ENCODE peak calls at places on chromosome 3, in nine cellular contexts. V is HL-60, G is IMR-90, O is heart right ventricle, D is stomach, Z is HCT116, W is tibial artery, P is fibroblast of lung, E is sigmoid colon. U is an unnamed sample.

GRCh38 chr3:187878776-187879524 is 133.7 kb upstream of the BCL6 start:
- DNase-seq in V (no peak), G (peak; percentile 42), O (no peak), D (no peak), Z (no peak), W (no peak), P (no peak), E (no peak), U (no peak)

GRCh38 chr3:170211668-170212067 is 10.6 kb upstream of the PRKCI start:
- DNase-seq in V (no peak), G (no peak), O (no peak), D (no peak), Z (no peak), W (no peak), P (no peak), E (no peak), U (no peak)

GRCh38 chr3:37247398-37248114 is 73.2 kb upstream of the LRRFIP2 start:
- DNase-seq in V (no peak), G (no peak), O (no peak), D (no peak), Z (no peak), W (no peak), P (no peak), E (no peak), U (no peak)

GRCh38 chr3:46304739-46305138 is 49.2 kb upstream of the CCR2 start:
- DNase-seq in V (no peak), G (no peak), O (no peak), D (no peak), Z (no peak), W (no peak), P (no peak), E (no peak), U (no peak)

GRCh38 chr3:133851931-133852330 is 43.8 kb downstream of the RAB6B start:
- DNase-seq in V (no peak), G (no peak), O (no peak), D (no peak), Z (no peak), W (no peak), P (no peak), E (no peak), U (no peak)

GRCh38 chr3:178060406-178060805 is 475.8 kb upstream of the KCNMB2 start:
- DNase-seq in V (no peak), G (peak; percentile 71), O (no peak), D (no peak), Z (no peak), W (no peak), P (peak; percentile 97), E (peak; percentile 66), U (peak; percentile 48)

GRCh38 chr3:193845144-193845543 is 252.1 kb downstream of the OPA1 start:
- DNase-seq in V (no peak), G (no peak), O (no peak), D (no peak), Z (no peak), W (no peak), P (no peak), E (no peak), U (no peak)

GRCh38 chr3:56856686-56857577 is 55.2 kb upstream of the ARHGEF3 start:
- DNase-seq in V (no peak), G (no peak), O (no peak), D (no peak), Z (no peak), W (no peak), P (no peak), E (no peak), U (no peak)

GRCh38 chr3:112308151-112308911 is 14.3 kb upstream of the SLC9C1 start:
- DNase-seq in V (no peak), G (peak; percentile 81), O (no peak), D (no peak), Z (no peak), W (no peak), P (peak; percentile 39), E (no peak), U (peak; percentile 26)

GRCh38 chr3:125055165-125055912 is 458 bp downstream of the HEG1 start:
- DNase-seq in V (no peak), G (peak; percentile 20), O (peak; percentile 55), D (no peak), Z (no peak), W (no peak), P (no peak), E (no peak), U (no peak)

GRCh38 chr3:125055913-125056705 is at the start of gene HEG1:
- DNase-seq in V (peak; percentile 13), G (peak; percentile 77), O (peak; percentile 94), D (peak; percentile 81), Z (no peak), W (peak; percentile 96), P (peak; percentile 79), E (peak; percentile 95), U (no peak)

GRCh38 chr3:125053304-125053699 is 2.5 kb downstream of the HEG1 start:
- DNase-seq in V (no peak), G (no peak), O (no peak), D (no peak), Z (no peak), W (no peak), P (no peak), E (no peak), U (no peak)

GRCh38 chr3:125052671-125053303 is 3.0 kb downstream of the HEG1 start:
- DNase-seq in V (no peak), G (peak; percentile 92), O (no peak), D (no peak), Z (no peak), W (no peak), P (peak; percentile 77), E (no peak), U (no peak)

DNA sequence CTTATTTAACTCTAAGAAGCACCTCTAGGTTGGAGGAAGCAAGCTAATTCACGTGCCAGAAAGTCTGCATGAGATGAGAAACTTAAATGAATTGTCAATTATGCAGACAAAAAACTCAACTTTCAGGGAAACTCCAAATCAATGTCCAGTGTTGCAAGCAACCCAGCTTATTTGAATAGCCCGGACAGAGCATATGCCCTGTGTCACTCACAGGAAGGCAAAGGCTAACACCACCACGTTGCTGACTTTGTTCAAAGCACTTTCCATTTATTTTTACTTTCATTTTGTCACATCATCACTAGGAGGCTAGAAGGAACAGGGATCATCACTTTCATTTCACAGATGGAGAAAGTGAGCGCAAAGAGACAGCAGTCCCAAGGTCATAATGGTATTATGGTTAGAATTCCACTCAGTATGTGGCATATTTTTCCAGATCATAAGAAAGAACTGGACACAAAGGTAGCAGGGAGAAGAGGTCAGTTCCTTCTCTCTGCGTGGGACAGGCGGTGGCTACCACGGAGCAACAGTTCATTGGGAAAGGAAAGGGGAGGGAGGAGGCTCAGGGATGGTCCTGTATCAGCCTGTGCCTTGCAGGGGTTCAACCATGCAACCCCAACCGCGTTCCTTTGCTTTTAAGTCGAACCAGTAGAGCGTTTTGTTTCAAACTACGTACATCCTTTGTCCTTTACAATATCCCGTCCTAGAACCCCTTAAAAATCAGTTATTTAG is 1.2 kb downstream of the HEG1 start:
- DNase-seq in V (no peak), G (peak; percentile 68), O (no peak), D (no peak), Z (no peak), W (no peak), P (peak; percentile 80), E (no peak), U (no peak)
- TF ChIP-seq CTCF in V (no peak), G (peak; percentile 8), O (no peak), D (no peak), Z (no peak), W (peak; percentile 15), P (peak; percentile 17), E (no peak), U (peak; percentile 35)

DNA sequence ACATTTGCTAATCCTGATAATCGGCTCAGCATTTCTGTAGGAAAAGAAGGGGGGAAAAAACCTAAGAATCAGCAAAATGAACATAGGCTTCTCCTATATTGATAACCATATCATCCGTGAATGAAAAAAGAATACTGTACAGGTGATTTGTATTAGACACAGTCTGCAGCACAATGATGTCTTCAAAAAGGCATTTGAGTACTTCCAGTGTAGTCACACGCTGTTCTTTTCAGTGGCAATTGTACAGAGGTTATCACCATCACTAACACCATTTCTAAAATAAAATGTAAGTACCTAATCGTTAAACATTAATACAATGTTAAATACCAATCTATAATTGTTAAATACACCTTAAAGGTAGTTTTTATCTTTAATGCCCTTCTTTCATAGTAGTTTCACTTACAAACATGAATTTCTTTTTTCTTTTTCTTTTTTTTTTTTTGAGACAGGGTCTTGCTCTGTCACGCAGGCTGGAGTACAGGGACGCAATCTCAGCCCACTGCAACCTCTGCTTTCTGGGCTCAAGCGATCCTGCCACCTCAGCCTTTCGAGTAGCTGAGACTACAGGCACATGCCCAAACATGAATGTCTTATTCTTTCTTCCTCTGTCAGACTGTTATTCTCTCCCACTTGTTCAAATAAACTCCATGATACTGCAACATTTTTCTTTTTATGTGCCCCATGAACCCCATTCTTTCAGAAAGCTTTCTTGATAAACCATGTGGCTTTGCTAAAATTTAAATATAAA is 18.4 kb downstream of the GOLGB1 start:
- DNase-seq in V (no peak), G (peak; percentile 6), O (no peak), D (no peak), Z (no peak), W (no peak), P (no peak), E (no peak), U (no peak)
- H3K4me3 ChIP-seq in V (no peak overlapping the region), G (no peak overlapping the region), O (no peak overlapping the region), D (no peak overlapping the region), Z (no peak overlapping the region), W (no peak overlapping the region), P (no peak overlapping the region), E (no peak overlapping the region), U (no peak overlapping the region)

DNA sequence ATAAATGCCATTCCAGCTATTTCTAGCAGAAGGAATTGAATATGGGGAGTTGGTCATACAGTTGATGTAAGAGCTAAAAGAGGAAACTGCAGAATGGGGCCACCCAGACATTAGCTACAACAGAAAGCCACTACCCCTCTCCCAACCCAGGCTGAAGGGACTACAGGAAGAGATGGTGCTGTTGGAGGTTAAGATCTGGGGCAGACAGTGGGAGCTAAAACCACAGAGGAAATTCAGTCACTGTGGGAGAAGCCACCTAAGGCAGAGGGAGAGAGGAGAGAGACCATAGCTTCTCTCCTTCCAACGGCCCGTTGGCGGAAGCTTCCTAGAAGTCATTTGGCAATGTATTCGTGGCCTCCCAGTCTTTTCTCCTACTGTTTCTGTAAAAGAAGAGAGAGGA is 133.7 kb upstream of the RARB start:
- DNase-seq in V (peak; percentile 85), G (no peak), O (no peak), D (no peak), Z (no peak), W (no peak), P (no peak), E (no peak), U (no peak)
- H3K27ac ChIP-seq in V (peak overlapping the region; percentile 60), G (no peak overlapping the region), O (no peak overlapping the region), D (no peak overlapping the region), Z (no peak overlapping the region), W (no peak overlapping the region), P (no peak overlapping the region), E (no peak overlapping the region), U (no peak overlapping the region)

DNA sequence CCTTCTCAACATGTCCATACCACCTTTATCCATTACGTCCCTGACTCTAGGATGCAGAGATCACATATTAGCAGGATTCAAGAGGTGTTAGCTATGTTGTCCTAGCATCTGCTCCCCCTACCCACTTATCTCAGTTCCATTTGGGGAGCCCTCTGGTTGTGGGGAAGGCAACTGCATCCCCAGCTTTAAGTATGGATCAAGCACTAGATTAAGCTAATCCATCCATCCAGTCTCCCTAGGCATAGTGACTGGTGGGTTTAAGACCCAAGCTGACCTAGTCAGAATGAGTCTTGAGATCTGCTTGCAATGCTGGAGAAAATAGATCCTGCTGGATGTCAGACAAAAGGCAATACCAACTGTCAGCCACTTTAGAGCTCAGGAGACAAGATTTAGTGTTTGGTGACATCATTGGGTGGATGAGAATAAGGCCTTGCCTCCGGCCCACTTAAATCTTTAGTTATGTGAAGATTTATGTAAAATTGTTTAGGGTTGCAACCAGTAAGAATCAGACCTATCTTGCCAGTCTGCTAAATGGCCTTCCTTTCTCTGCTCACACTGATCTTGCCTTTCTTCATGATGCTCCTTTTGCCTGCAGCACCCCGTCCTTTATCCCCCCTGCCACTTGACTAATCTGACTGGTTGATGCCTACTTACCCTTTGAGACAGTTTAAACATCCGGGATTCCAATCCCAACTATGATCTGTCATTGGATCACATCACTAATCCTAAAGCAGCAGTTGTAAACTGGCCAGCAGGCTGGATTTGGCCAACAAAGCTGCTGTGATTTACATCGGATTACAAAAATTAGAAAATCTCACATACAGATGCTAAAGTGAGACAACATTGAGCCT is 2.1 kb upstream of the ISY1 start:
- DNase-seq in V (peak; percentile 29), G (no peak), O (no peak), D (no peak), Z (no peak), W (no peak), P (peak; percentile 16), E (no peak), U (no peak)
- TF ChIP-seq CTCF in V (peak; percentile 26), G (peak; percentile 22), O (peak; percentile 11), D (no peak), Z (peak; percentile 15), W (no peak), P (peak; percentile 40), E (no peak), U (peak; percentile 45)

U was measured in AG04450.